ENCODE peak calls at places on chromosome 19, in four cellular contexts. One of them, this sample, is unnamed.

GRCh38 chr19:27972291-27973040 is 1240.5 kb downstream of the UQCRFS1 start:
- DNase-seq in GM12891: no peak
- DNase-seq in GM12878: no peak
- DNase-seq in K562: no peak
- DNase-seq in this sample: no peak

GRCh38 chr19:46100344-46100743 is 24.1 kb downstream of the IGFL3 start:
- DNase-seq in K562: no peak
- DNase-seq in GM12878: no peak
- DNase-seq in GM12891: no peak
- DNase-seq in this sample: no peak

GRCh38 chr19:7544626-7545025 is 9.1 kb downstream of the PNPLA6 start:
- DNase-seq in GM12878: no peak
- DNase-seq in K562: no peak
- DNase-seq in GM12891: no peak
- DNase-seq in this sample: no peak

GRCh38 chr19:50820549-50821247 is 2.9 kb downstream of the KLK1 start:
- DNase-seq in GM12891: peak
- DNase-seq in K562: peak
- DNase-seq in GM12878: peak
- DNase-seq in this sample: peak

GRCh38 chr19:35015576-35016351 is 14.5 kb upstream of the SCN1B start:
- DNase-seq in GM12878: no peak
- DNase-seq in K562: no peak
- DNase-seq in GM12891: no peak
- DNase-seq in this sample: no peak

GRCh38 chr19:31491246-31491645 is 142.0 kb upstream of the TSHZ3 start:
- DNase-seq in GM12878: no peak
- DNase-seq in GM12891: no peak
- DNase-seq in K562: no peak
- DNase-seq in this sample: no peak

GRCh38 chr19:39407644-39408391 is 1.2 kb downstream of the ZFP36 start:
- DNase-seq in K562: peak
- DNase-seq in GM12891: no peak
- DNase-seq in GM12878: no peak
- DNase-seq in this sample: no peak

GRCh38 chr19:38455031-38455430 is 21.5 kb downstream of the RYR1 start:
- DNase-seq in GM12878: no peak
- DNase-seq in GM12891: no peak
- DNase-seq in K562: peak
- DNase-seq in this sample: no peak

GRCh38 chr19:29843180-29844051 is 31.6 kb downstream of the CCNE1 start:
- DNase-seq in GM12878: no peak
- DNase-seq in GM12891: no peak
- DNase-seq in K562: peak
- DNase-seq in this sample: no peak

GRCh38 chr19:49692102-49692599 is 1.2 kb downstream of the CPT1C start:
- DNase-seq in GM12891: no peak
- DNase-seq in GM12878: no peak
- DNase-seq in K562: no peak
- DNase-seq in this sample: no peak
- TF ChIP-seq POLR2A in GM12891: no peak
- TF ChIP-seq POLR2A in GM12878: no peak
- TF ChIP-seq POLR2A in K562: no peak
- TF ChIP-seq POLR2A in this sample: no peak

GRCh38 chr19:14497347-14497921 is 1.5 kb upstream of the GIPC1 start:
- DNase-seq in K562: peak
- DNase-seq in GM12878: no peak
- DNase-seq in GM12891: no peak
- DNase-seq in this sample: no peak
- TF ChIP-seq TAF1 in K562: no peak
- TF ChIP-seq TAF1 in GM12878: no peak
- TF ChIP-seq TAF1 in GM12891: no peak
- TF ChIP-seq TAF1 in this sample: no peak

GRCh38 chr19:18635831-18636182 is 1.0 kb upstream of the KLHL26 start:
- DNase-seq in GM12878: no peak
- DNase-seq in GM12891: no peak
- DNase-seq in K562: no peak
- DNase-seq in this sample: no peak

GRCh38 chr19:18634612-18635290 is 2.1 kb upstream of the KLHL26 start:
- DNase-seq in GM12891: no peak
- DNase-seq in K562: no peak
- DNase-seq in GM12878: no peak
- DNase-seq in this sample: no peak

GRCh38 chr19:18636183-18636968 is 452 bp upstream of the KLHL26 start:
- DNase-seq in K562: peak
- DNase-seq in GM12878: peak
- DNase-seq in GM12891: peak
- DNase-seq in this sample: peak

GRCh38 chr19:18637644-18638630 is 1.1 kb downstream of the KLHL26 start:
- DNase-seq in GM12878: no peak
- DNase-seq in K562: peak
- DNase-seq in GM12891: no peak
- DNase-seq in this sample: no peak

GRCh38 chr19:18636969-18637629 is at the start of gene KLHL26:
- DNase-seq in GM12891: no peak
- DNase-seq in GM12878: no peak
- DNase-seq in K562: no peak
- DNase-seq in this sample: peak
- TF ChIP-seq POLR2AphosphoS5 in GM12891: no peak
- TF ChIP-seq POLR2AphosphoS5 in GM12878: peak
- TF ChIP-seq POLR2AphosphoS5 in K562: peak
- TF ChIP-seq POLR2AphosphoS5 in this sample: no peak

DNA sequence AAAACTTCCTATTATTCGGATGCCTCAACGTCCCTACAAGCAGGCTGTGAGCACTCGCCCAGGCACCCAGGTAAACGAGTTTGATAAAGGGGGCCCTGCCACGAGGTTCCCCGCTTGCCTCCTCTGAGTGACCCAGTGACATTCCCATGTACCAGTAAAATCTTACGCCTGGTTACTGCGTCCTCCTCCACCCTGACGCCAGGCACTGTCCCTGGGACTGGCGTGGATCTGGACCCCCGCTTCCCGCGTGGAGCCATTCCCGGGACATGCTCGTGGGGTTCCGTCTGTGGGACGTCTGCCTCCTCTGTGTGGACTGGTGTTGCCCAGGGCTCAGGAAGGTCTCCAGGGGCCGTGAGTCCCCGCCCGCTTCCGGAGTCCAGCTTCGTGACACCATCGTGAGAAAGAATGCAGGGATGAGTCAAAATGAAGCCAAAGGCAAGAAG is 407 bp upstream of the ZNF550 start:
- DNase-seq in K562: no peak
- DNase-seq in GM12891: no peak
- DNase-seq in GM12878: no peak
- DNase-seq in this sample: no peak
- TF ChIP-seq POLR2A in K562: no peak
- TF ChIP-seq POLR2A in GM12891: no peak
- TF ChIP-seq POLR2A in GM12878: no peak
- TF ChIP-seq POLR2A in this sample: no peak

DNA sequence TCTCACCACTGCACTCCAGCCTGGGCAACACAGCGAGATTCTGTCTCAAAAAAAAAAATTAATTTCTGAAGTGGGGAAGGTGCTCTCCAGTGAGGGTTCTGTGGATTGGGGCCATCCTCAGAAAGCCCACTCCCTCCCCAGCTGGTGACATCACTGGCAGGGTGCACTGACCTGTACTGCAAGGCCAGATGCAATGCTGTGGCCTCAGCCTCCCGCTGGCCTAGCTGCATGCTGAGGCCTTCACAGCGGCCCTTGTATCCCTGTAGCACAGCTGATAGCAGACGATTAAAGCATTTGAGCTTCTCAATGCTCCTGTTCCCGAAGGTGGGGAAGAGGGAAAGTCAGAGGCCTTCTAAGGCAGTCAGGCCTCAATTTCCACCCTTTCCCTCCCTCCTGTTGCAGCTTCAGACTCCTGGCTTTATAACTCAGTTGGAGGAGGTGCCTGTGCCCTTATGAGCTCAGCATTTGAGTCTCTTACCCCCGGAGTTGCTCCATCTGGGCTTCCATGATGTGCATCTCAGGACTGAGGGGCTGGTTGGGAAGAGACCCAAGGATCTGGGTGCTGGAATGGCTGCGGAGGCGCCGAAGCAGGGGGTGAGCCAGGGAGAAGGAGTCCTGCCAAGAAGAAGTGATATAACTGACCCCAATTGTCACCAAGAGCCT is 5.3 kb downstream of the USHBP1 start:
- DNase-seq in GM12878: no peak
- DNase-seq in K562: no peak
- DNase-seq in GM12891: no peak
- DNase-seq in this sample: no peak
- TF ChIP-seq TAF1 in GM12878: no peak
- TF ChIP-seq TAF1 in K562: no peak
- TF ChIP-seq TAF1 in GM12891: no peak
- TF ChIP-seq TAF1 in this sample: no peak

GRCh38 chr19:43316591-43317319 is 36.7 kb upstream of the CD177 start:
- DNase-seq in K562: peak
- DNase-seq in GM12878: no peak
- DNase-seq in GM12891: no peak
- DNase-seq in this sample: no peak
- TF ChIP-seq POLR2AphosphoS5 in K562: no peak
- TF ChIP-seq POLR2AphosphoS5 in GM12878: no peak
- TF ChIP-seq POLR2AphosphoS5 in GM12891: no peak
- TF ChIP-seq POLR2AphosphoS5 in this sample: no peak

GRCh38 chr19:17841371-17841809 is 6.4 kb downstream of the JAK3 start:
- DNase-seq in K562: no peak
- DNase-seq in GM12878: no peak
- DNase-seq in GM12891: no peak
- DNase-seq in this sample: no peak

GRCh38 chr19:17842663-17843313 is 5.0 kb downstream of the JAK3 start:
- DNase-seq in K562: peak
- DNase-seq in GM12891: no peak
- DNase-seq in GM12878: no peak
- DNase-seq in this sample: no peak

GRCh38 chr19:17843428-17843827 is 4.4 kb downstream of the JAK3 start:
- DNase-seq in K562: no peak
- DNase-seq in GM12878: no peak
- DNase-seq in GM12891: no peak
- DNase-seq in this sample: no peak

GRCh38 chr19:17843908-17844490 is 3.8 kb downstream of the JAK3 start:
- DNase-seq in GM12891: no peak
- DNase-seq in GM12878: no peak
- DNase-seq in K562: no peak
- DNase-seq in this sample: no peak

GRCh38 chr19:17841810-17842662 is 5.7 kb downstream of the JAK3 start:
- DNase-seq in GM12878: no peak
- DNase-seq in GM12891: peak
- DNase-seq in K562: peak
- DNase-seq in this sample: no peak
- TF ChIP-seq POLR2A in GM12878: peak
- TF ChIP-seq POLR2A in GM12891: no peak
- TF ChIP-seq POLR2A in K562: peak
- TF ChIP-seq POLR2A in this sample: no peak

GRCh38 chr19:1754651-1755466 is 1.6 kb downstream of the ONECUT3 start:
- DNase-seq in GM12891: no peak
- DNase-seq in K562: peak
- DNase-seq in GM12878: no peak
- DNase-seq in this sample: no peak
- TF ChIP-seq TAF1 in GM12891: no peak
- TF ChIP-seq TAF1 in K562: no peak
- TF ChIP-seq TAF1 in GM12878: no peak
- TF ChIP-seq TAF1 in this sample: no peak

GRCh38 chr19:55069137-55069858 is 6.3 kb upstream of the RDH13 start:
- DNase-seq in K562: peak
- DNase-seq in GM12891: no peak
- DNase-seq in GM12878: no peak
- DNase-seq in this sample: no peak
- TF ChIP-seq POLR2AphosphoS5 in K562: no peak
- TF ChIP-seq POLR2AphosphoS5 in GM12891: no peak
- TF ChIP-seq POLR2AphosphoS5 in GM12878: no peak
- TF ChIP-seq POLR2AphosphoS5 in this sample: no peak

DNA sequence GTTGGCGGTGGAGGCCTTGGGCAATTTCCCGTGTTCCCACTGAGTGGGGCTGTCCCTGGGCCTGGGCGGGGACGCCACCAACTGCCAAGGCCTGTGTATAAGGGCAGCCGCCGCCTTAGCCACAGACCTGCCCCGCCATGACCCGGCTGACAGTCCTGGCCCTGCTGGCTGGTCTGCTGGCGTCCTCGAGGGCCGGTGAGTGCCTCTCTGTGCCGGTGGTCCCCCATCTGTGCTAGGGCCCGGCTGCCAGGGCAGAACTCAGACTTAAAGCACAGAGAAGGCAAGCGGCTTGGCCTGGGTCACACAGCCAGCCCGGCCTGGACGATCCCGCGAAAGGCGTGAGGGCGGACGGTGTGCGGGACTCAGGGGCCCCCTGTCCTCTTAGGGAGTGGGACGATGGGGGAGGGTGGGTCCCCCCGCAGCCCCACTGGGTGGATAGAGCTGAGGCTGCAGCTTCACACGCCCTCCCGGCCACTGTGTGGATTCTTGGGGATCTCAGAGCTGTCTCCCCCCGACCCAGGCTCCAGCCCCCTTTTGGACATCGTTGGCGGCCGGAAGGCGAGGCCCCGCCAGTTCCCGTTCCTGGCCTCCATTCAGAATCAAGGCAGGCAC is at the start of gene AZU1:
- DNase-seq in GM12891: no peak
- DNase-seq in GM12878: no peak
- DNase-seq in K562: no peak
- DNase-seq in this sample: no peak
- TF ChIP-seq POLR2A in GM12891: no peak
- TF ChIP-seq POLR2A in GM12878: no peak
- TF ChIP-seq POLR2A in K562: no peak
- TF ChIP-seq POLR2A in this sample: no peak